ENCODE peak calls at places on chromosome 13, in seven cellular contexts. F, D, Y, L, Z, U and S are unnamed samples.

GRCh38 chr13:56561327-56561726 is 579.4 kb upstream of the PRR20A start:
- DNase-seq in F (no peak), D (no peak), Y (no peak), L (no peak), Z (no peak), U (no peak), S (no peak)

GRCh38 chr13:51412431-51412830 is 40.4 kb downstream of the INTS6 start:
- DNase-seq in F (no peak), D (no peak), Y (no peak), L (no peak), Z (no peak), U (no peak), S (peak)

GRCh38 chr13:31242342-31242741 is 42.6 kb downstream of the B3GLCT start:
- DNase-seq in F (no peak), D (no peak), Y (no peak), L (no peak), Z (no peak), U (no peak), S (no peak)

GRCh38 chr13:32284927-32285632 is 30.1 kb downstream of the ZAR1L start:
- DNase-seq in F (no peak), D (no peak), Y (no peak), L (peak), Z (no peak), U (peak), S (peak)

GRCh38 chr13:76440568-76440967 is 445.6 kb downstream of the KCTD12 start:
- DNase-seq in F (no peak), D (peak), Y (no peak), L (no peak), Z (no peak), U (no peak), S (no peak)

GRCh38 chr13:102878491-102878890 is 32.7 kb downstream of the ERCC5 start:
- DNase-seq in F (no peak), D (no peak), Y (no peak), L (no peak), Z (no peak), U (no peak), S (no peak)

GRCh38 chr13:108985166-108985565 is 355.8 kb downstream of the MYO16 start:
- DNase-seq in F (no peak), D (no peak), Y (no peak), L (no peak), Z (no peak), U (no peak), S (no peak)

GRCh38 chr13:46520188-46520587 is 32.8 kb upstream of the LRCH1 start:
- DNase-seq in F (no peak), D (no peak), Y (no peak), L (no peak), Z (no peak), U (no peak), S (no peak)

GRCh38 chr13:31351376-31351775 is 151.6 kb downstream of the B3GLCT start:
- DNase-seq in F (no peak), D (no peak), Y (no peak), L (no peak), Z (no peak), U (no peak), S (no peak)

GRCh38 chr13:30038884-30039283 is 188.5 kb upstream of the UBL3 start:
- DNase-seq in F (no peak), D (no peak), Y (no peak), L (no peak), Z (no peak), U (no peak), S (no peak)

GRCh38 chr13:112103260-112103843 is 36.4 kb downstream of the SOX1 start:
- DNase-seq in F (no peak), D (no peak), Y (no peak), L (no peak), Z (no peak), U (no peak), S (no peak)

GRCh38 chr13:88031980-88032562 is 360.9 kb downstream of the SLITRK5 start:
- DNase-seq in F (no peak), D (no peak), Y (no peak), L (no peak), Z (no peak), U (no peak), S (no peak)

GRCh38 chr13:40585911-40586471 is 80.5 kb downstream of the FOXO1 start:
- DNase-seq in F (no peak), D (no peak), Y (no peak), L (no peak), Z (no peak), U (no peak), S (no peak)

GRCh38 chr13:50969691-50970090 is 60.1 kb downstream of the RNASEH2B start:
- DNase-seq in F (no peak), D (no peak), Y (no peak), L (no peak), Z (no peak), U (peak), S (peak)

GRCh38 chr13:113948034-113948742 is 25.7 kb downstream of the C13orf46 start:
- DNase-seq in F (no peak), D (no peak), Y (no peak), L (no peak), Z (no peak), U (no peak), S (no peak)

GRCh38 chr13:89688908-89689307 is 1658.6 kb upstream of the MIR17HG start:
- DNase-seq in F (no peak), D (no peak), Y (no peak), L (no peak), Z (no peak), U (no peak), S (no peak)

GRCh38 chr13:84433024-84433423 is 550.8 kb upstream of the SLITRK1 start:
- DNase-seq in F (no peak), D (no peak), Y (no peak), L (no peak), Z (no peak), U (no peak), S (no peak)

GRCh38 chr13:46614582-46614981 is 61.6 kb downstream of the LRCH1 start:
- DNase-seq in F (no peak), D (no peak), Y (no peak), L (no peak), Z (no peak), U (no peak), S (no peak)

GRCh38 chr13:94710081-94710809 is 2.1 kb downstream of the SOX21 start:
- DNase-seq in F (peak), D (no peak), Y (no peak), L (no peak), Z (no peak), U (no peak), S (no peak)

GRCh38 chr13:113999618-113999910 is 25.7 kb upstream of the C13orf46 start:
- DNase-seq in F (no peak), D (no peak), Y (no peak), L (no peak), Z (no peak), U (no peak), S (no peak)

GRCh38 chr13:40438022-40438692 is 228.3 kb downstream of the FOXO1 start:
- DNase-seq in F (no peak), D (no peak), Y (no peak), L (no peak), Z (no peak), U (no peak), S (no peak)

GRCh38 chr13:114263590-114263989 is 17.8 kb upstream of the UPF3A start:
- DNase-seq in F (no peak), D (peak), Y (no peak), L (no peak), Z (no peak), U (no peak), S (no peak)

GRCh38 chr13:41811588-41812021 is 149.3 kb downstream of the VWA8 start:
- DNase-seq in F (no peak), D (peak), Y (no peak), L (no peak), Z (no peak), U (no peak), S (no peak)

GRCh38 chr13:102021777-102022176 is 380.1 kb downstream of the FGF14 start:
- DNase-seq in F (no peak), D (no peak), Y (no peak), L (no peak), Z (no peak), U (no peak), S (no peak)

GRCh38 chr13:59734393-59734792 is 429.3 kb downstream of the DIAPH3 start:
- DNase-seq in F (no peak), D (peak), Y (no peak), L (no peak), Z (no peak), U (no peak), S (no peak)

GRCh38 chr13:95258619-95259194 is 42.5 kb downstream of the ABCC4 start:
- DNase-seq in F (no peak), D (no peak), Y (no peak), L (no peak), Z (no peak), U (peak), S (no peak)

GRCh38 chr13:34523401-34523800 is 418.7 kb upstream of the NBEA start:
- DNase-seq in F (no peak), D (no peak), Y (no peak), L (no peak), Z (no peak), U (no peak), S (no peak)

GRCh38 chr13:100146534-100146933 is 57.6 kb downstream of the PCCA start:
- DNase-seq in F (no peak), D (no peak), Y (no peak), L (no peak), Z (no peak), U (no peak), S (no peak)

GRCh38 chr13:111911141-111911720 is 155.7 kb upstream of the SOX1 start:
- DNase-seq in F (no peak), D (no peak), Y (no peak), L (no peak), Z (no peak), U (no peak), S (no peak)

GRCh38 chr13:93776936-93777335 is 550.3 kb downstream of the GPC6 start:
- DNase-seq in F (no peak), D (no peak), Y (no peak), L (no peak), Z (no peak), U (no peak), S (peak)

GRCh38 chr13:29817604-29818378 is 32.6 kb downstream of the UBL3 start:
- DNase-seq in F (peak), D (peak), Y (no peak), L (no peak), Z (no peak), U (no peak), S (no peak)

GRCh38 chr13:114124921-114125320 is 7.5 kb downstream of the RASA3 start:
- DNase-seq in F (no peak), D (no peak), Y (no peak), L (no peak), Z (no peak), U (no peak), S (no peak)

GRCh38 chr13:73369095-73369494 is 310.3 kb downstream of the KLF5 start:
- DNase-seq in F (no peak), D (no peak), Y (no peak), L (no peak), Z (no peak), U (no peak), S (no peak)

GRCh38 chr13:109369357-109370052 is 416.9 kb downstream of the IRS2 start:
- DNase-seq in F (peak), D (no peak), Y (no peak), L (no peak), Z (no peak), U (no peak), S (no peak)

GRCh38 chr13:70424928-70425327 is 316.7 kb upstream of the KLHL1 start:
- DNase-seq in F (no peak), D (no peak), Y (no peak), L (no peak), Z (no peak), U (no peak), S (no peak)

GRCh38 chr13:112674412-112675383 is 15.1 kb upstream of the ATP11A start:
- DNase-seq in F (no peak), D (no peak), Y (no peak), L (no peak), Z (no peak), U (no peak), S (no peak)

GRCh38 chr13:30711375-30711774 is 24.0 kb upstream of the ALOX5AP start:
- DNase-seq in F (no peak), D (no peak), Y (no peak), L (no peak), Z (no peak), U (no peak), S (no peak)

GRCh38 chr13:66415444-66415843 is 814.7 kb downstream of the PCDH9 start:
- DNase-seq in F (no peak), D (no peak), Y (no peak), L (no peak), Z (no peak), U (no peak), S (no peak)

DNA sequence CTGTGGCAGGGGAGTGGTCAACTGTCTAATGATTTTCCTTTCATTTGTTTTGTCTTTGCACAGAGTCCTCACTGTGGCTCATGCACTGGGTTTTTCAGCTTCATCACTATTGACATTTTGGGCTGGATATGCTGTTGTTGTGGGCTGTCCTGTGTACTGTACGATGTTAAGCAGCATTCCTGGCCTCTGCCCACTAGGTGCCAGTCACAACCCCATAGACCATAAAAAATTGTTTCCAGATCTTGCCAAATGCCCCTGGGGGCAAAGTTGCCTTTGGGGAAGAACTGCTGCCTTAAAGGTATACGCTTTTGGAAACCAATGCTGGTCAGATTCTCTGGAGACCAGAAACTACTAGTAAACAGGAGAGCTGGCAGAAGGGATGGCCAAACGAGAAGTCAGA is 310.4 kb downstream of the SPRY2 start:
- DNase-seq in F (no peak), D (no peak), Y (peak), L (peak), Z (no peak), U (no peak), S (no peak)
- TF ChIP-seq JUND in F (no peak), D (no peak), Y (no peak), L (no peak), Z (no peak), U (no peak), S (no peak)

DNA sequence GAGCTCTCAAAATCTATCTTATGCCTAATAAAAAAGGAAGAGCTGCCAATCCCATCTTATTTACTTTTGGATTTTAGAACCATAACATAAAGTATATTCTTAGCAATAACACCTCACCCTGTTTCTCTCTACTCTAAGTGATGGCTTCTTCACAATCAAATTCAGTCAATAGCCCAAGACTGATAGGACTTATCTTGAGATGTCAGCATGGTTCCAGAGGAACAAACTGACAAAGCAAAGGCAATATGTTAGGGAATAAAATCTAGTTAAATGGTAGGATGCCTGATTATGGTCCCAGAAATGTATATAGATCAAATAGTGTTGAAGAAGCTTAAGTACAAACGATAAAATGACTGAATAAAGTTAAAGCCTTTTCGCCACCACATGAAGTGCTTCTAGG is 36.3 kb downstream of the DACH1 start:
- DNase-seq in F (no peak), D (no peak), Y (no peak), L (no peak), Z (no peak), U (no peak), S (no peak)
- TF ChIP-seq JUND in F (no peak), D (no peak), Y (no peak), L (no peak), Z (no peak), U (no peak), S (no peak)

GRCh38 chr13:98576963-98577822 is at the start of gene STK24:
- DNase-seq in F (peak), D (no peak), Y (no peak), L (no peak), Z (peak), U (peak), S (peak)
- TF ChIP-seq JUND in F (no peak), D (no peak), Y (no peak), L (no peak), Z (no peak), U (no peak), S (no peak)

GRCh38 chr13:27622881-27623280 is 1.2 kb downstream of the POLR1D start:
- DNase-seq in F (no peak), D (no peak), Y (no peak), L (no peak), Z (no peak), U (no peak), S (no peak)
- TF ChIP-seq JUND in F (no peak), D (no peak), Y (no peak), L (no peak), Z (no peak), U (no peak), S (no peak)

DNA sequence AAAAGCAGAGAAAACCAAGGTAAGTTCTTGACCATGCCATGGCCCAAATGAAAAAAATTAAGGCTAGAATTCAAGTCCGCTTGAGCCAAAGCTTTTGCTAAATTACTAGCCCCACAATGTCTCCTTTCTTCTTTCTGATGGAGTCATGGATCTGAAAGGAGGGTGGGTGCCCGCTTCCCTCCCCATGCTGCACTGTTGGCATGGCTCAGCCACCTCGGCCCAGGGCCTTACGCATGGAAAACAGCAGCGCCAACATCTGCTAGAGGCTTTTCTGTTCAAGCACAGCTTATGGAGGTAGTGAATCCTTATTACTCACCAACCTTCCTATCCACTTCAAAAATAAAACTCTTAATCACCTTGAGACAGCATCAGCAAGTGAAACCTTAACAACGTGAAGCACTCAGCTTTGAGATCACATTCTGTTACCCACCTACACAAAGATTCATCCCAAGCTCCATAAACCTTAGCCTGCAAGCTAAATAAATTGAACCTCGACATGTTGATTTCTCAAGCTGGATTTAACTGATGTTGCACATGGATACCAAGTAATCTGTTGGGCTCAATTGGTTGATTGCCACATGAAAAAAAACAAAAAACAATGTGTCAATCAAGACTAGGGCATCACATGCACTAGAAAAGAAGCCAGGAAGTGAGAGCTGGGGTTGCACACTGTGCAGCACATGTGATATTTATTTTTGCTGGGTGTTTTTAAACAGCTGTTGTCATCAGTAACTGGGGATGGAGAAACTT is 43.4 kb downstream of the TPT1 start:
- DNase-seq in F (no peak), D (no peak), Y (no peak), L (no peak), Z (no peak), U (no peak), S (no peak)
- TF ChIP-seq JUND in F (no peak), D (no peak), Y (no peak), L (no peak), Z (no peak), U (no peak), S (no peak)

GRCh38 chr13:43316997-43317396 is 293.6 kb downstream of the DNAJC15 start:
- DNase-seq in F (peak), D (no peak), Y (no peak), L (no peak), Z (no peak), U (no peak), S (no peak)
- TF ChIP-seq JUND in F (no peak), D (no peak), Y (no peak), L (no peak), Z (no peak), U (no peak), S (no peak)